ENCODE peak calls at places on chromosomes 5 and 9, in seven cellular contexts. M is putamen; F is stimulated activated CD8-positive, alpha-beta memory T cell treated with anti-CD3 and anti-CD28 coated beads, Interleukin-15, amount 100 ng/mL, for 4 hours; L is omental fat pad; H is neural progenitor cell; O is Calu3; K is anterior cingulate cortex. T is an unnamed sample.

GRCh38 chr5:171673840-171674239 is 111.8 kb upstream of the SMIM23 start:
- DNase-seq in M (no peak), F (no peak), L (no peak), H (no peak), O (no peak), K (no peak), T (no peak)

GRCh38 chr5:143977891-143978448 is 166.0 kb downstream of the HMHB1 start:
- DNase-seq in M (no peak), F (no peak), L (no peak), H (no peak), O (peak), K (no peak), T (no peak)

GRCh38 chr5:77630246-77631165 is 8.0 kb downstream of the OTP start:
- DNase-seq in M (peak), F (no peak), L (no peak), H (peak), O (peak), K (no peak), T (peak)

GRCh38 chr5:180799194-180799593 is 3.4 kb downstream of the MGAT1 start:
- DNase-seq in M (no peak), F (no peak), L (no peak), H (peak), O (peak), K (no peak), T (peak)

GRCh38 chr5:120599576-120599975 is 135.5 kb downstream of the PRR16 start:
- DNase-seq in M (no peak), F (no peak), L (no peak), H (no peak), O (peak), K (no peak), T (no peak)

GRCh38 chr9:77987880-77988525 is 43.6 kb downstream of the GNAQ start:
- DNase-seq in M (no peak), F (no peak), L (no peak), H (no peak), O (no peak), K (no peak), T (no peak)

GRCh38 chr5:157750320-157750719 is 6.8 kb downstream of the LSM11 start:
- DNase-seq in M (no peak), F (no peak), L (no peak), H (no peak), O (no peak), K (no peak), T (no peak)

GRCh38 chr5:156556666-156557401 is 229.9 kb downstream of the SGCD start:
- DNase-seq in M (no peak), F (no peak), L (no peak), H (no peak), O (no peak), K (no peak), T (no peak)

GRCh38 chr9:5375790-5376477 is 36.3 kb upstream of the RLN1 start:
- DNase-seq in M (no peak), F (no peak), L (no peak), H (no peak), O (no peak), K (no peak), T (no peak)

GRCh38 chr5:72324186-72324825 is 4.1 kb downstream of the PTCD2 start:
- DNase-seq in M (no peak), F (no peak), L (no peak), H (no peak), O (no peak), K (no peak), T (no peak)

GRCh38 chr9:77927265-77927664 is 104.3 kb downstream of the GNAQ start:
- DNase-seq in M (no peak), F (no peak), L (no peak), H (no peak), O (no peak), K (no peak), T (no peak)

GRCh38 chr9:105132576-105132975 is 111.9 kb upstream of the SLC44A1 start:
- DNase-seq in M (no peak), F (no peak), L (no peak), H (no peak), O (no peak), K (no peak), T (peak)

GRCh38 chr5:159849437-159850191 is 66.7 kb upstream of the ADRA1B start:
- DNase-seq in M (no peak), F (no peak), L (no peak), H (no peak), O (peak), K (no peak), T (no peak)

GRCh38 chr5:106415541-106415940 is 1255.2 kb downstream of the EFNA5 start:
- DNase-seq in M (no peak), F (no peak), L (no peak), H (no peak), O (peak), K (no peak), T (no peak)

GRCh38 chr5:171300358-171300757 is 8.7 kb upstream of the TLX3 start:
- DNase-seq in M (no peak), F (no peak), L (no peak), H (no peak), O (no peak), K (no peak), T (no peak)

GRCh38 chr5:109249126-109249525 is 160.6 kb downstream of the PJA2 start:
- DNase-seq in M (no peak), F (no peak), L (no peak), H (no peak), O (no peak), K (no peak), T (no peak)

GRCh38 chr5:178360926-178361235 is 128.3 kb upstream of the PHYKPL start:
- DNase-seq in M (no peak), F (no peak), L (no peak), H (no peak), O (no peak), K (no peak), T (no peak)

GRCh38 chr9:135608999-135609317 is 30.4 kb downstream of the GLT6D1 start:
- DNase-seq in M (no peak), F (no peak), L (no peak), H (no peak), O (no peak), K (no peak), T (no peak)

GRCh38 chr5:92401492-92401891 is 1018.4 kb upstream of the ARRDC3 start:
- DNase-seq in M (peak), F (no peak), L (no peak), H (peak), O (no peak), K (no peak), T (peak)

GRCh38 chr5:159240301-159240870 is 22.7 kb upstream of the UBLCP1 start:
- DNase-seq in M (no peak), F (no peak), L (no peak), H (no peak), O (no peak), K (no peak), T (peak)

GRCh38 chr5:141876628-141877477 is 1.4 kb downstream of the PCDH1 start:
- DNase-seq in M (no peak), F (no peak), L (no peak), H (peak), O (peak), K (peak), T (peak)

GRCh38 chr9:112184946-112185345 is 9.8 kb upstream of the SUSD1 start:
- DNase-seq in M (no peak), F (no peak), L (no peak), H (no peak), O (no peak), K (no peak), T (no peak)

GRCh38 chr9:38022203-38022602 is 46.8 kb downstream of the SHB start:
- DNase-seq in M (no peak), F (no peak), L (no peak), H (no peak), O (no peak), K (no peak), T (no peak)

GRCh38 chr9:16303506-16303905 is 567.0 kb downstream of the BNC2 start:
- DNase-seq in M (no peak), F (no peak), L (no peak), H (no peak), O (no peak), K (no peak), T (no peak)

GRCh38 chr5:73280821-73281746 is 108.1 kb downstream of the TMEM174 start:
- DNase-seq in M (no peak), F (no peak), L (no peak), H (no peak), O (peak), K (no peak), T (no peak)

GRCh38 chr5:123438902-123439301 is 15.7 kb upstream of the CEP120 start:
- DNase-seq in M (no peak), F (no peak), L (no peak), H (no peak), O (no peak), K (no peak), T (no peak)

GRCh38 chr9:87909310-87910041 is 8.3 kb upstream of the SPATA31C1 start:
- DNase-seq in M (no peak), F (no peak), L (no peak), H (no peak), O (peak), K (no peak), T (peak)

GRCh38 chr5:153883829-153884228 is 154.9 kb downstream of the FAM114A2 start:
- DNase-seq in M (no peak), F (no peak), L (no peak), H (peak), O (no peak), K (no peak), T (peak)

GRCh38 chr9:95197692-95198271 is 119.7 kb downstream of the FANCC start:
- DNase-seq in M (no peak), F (no peak), L (no peak), H (no peak), O (no peak), K (no peak), T (no peak)

GRCh38 chr5:134139891-134140469 is 25.5 kb downstream of the TCF7 start:
- DNase-seq in M (no peak), F (no peak), L (peak), H (no peak), O (no peak), K (no peak), T (no peak)

GRCh38 chr5:86909896-86910295 is 292.2 kb downstream of the COX7C start:
- DNase-seq in M (no peak), F (no peak), L (no peak), H (no peak), O (no peak), K (no peak), T (peak)

GRCh38 chr5:98772415-98773213 is 849 bp upstream of the RGMB start:
- DNase-seq in M (peak), F (no peak), L (peak), H (peak), O (peak), K (peak), T (peak)

GRCh38 chr9:106619211-106619610 is 243.8 kb upstream of the ZNF462 start:
- DNase-seq in M (no peak), F (no peak), L (no peak), H (no peak), O (no peak), K (no peak), T (no peak)

GRCh38 chr9:33209394-33209793 is 30.6 kb upstream of the SPINK4 start:
- DNase-seq in M (no peak), F (no peak), L (no peak), H (no peak), O (no peak), K (no peak), T (no peak)

GRCh38 chr5:146940295-146940694 is 61.7 kb upstream of the PPP2R2B start:
- DNase-seq in M (no peak), F (no peak), L (no peak), H (no peak), O (no peak), K (no peak), T (no peak)

GRCh38 chr5:103458497-103459040 is 104.0 kb downstream of the NUDT12 start:
- DNase-seq in M (no peak), F (no peak), L (no peak), H (no peak), O (no peak), K (no peak), T (no peak)

GRCh38 chr5:170467000-170467707 is 36.7 kb upstream of the KCNIP1 start:
- DNase-seq in M (no peak), F (no peak), L (no peak), H (no peak), O (peak), K (no peak), T (no peak)

GRCh38 chr5:36242534-36243144 is 914 bp upstream of the NADK2 start:
- DNase-seq in M (peak), F (no peak), L (no peak), H (no peak), O (peak), K (no peak), T (no peak)

GRCh38 chr5:65923339-65923738 is 3.0 kb upstream of the ERBIN start:
- DNase-seq in M (no peak), F (no peak), L (no peak), H (peak), O (peak), K (no peak), T (peak)